ENCODE peak calls at places on chromosomes 6 and 20, in six cellular contexts. E, V, Q, L, Y and U are unnamed samples.

GRCh38 chr20:33654680-33655161 is 7.4 kb upstream of the C20orf144 start:
- DNase-seq in E (peak), V (peak), Q (no peak), L (no peak), Y (no peak), U (no peak)

GRCh38 chr20:17885544-17885943 is 83.0 kb downstream of the SNX5 start:
- DNase-seq in E (no peak), V (no peak), Q (no peak), L (no peak), Y (no peak), U (no peak)

GRCh38 chr6:23357185-23357745 is 768.8 kb upstream of the NRSN1 start:
- DNase-seq in E (no peak), V (no peak), Q (no peak), L (no peak), Y (no peak), U (no peak)

GRCh38 chr6:128252293-128253176 is 267.9 kb downstream of the PTPRK start:
- DNase-seq in E (no peak), V (no peak), Q (no peak), L (no peak), Y (no peak), U (no peak)

GRCh38 chr6:166167801-166168615 is at the start of gene TBXT:
- DNase-seq in E (peak), V (no peak), Q (no peak), L (no peak), Y (no peak), U (no peak)

GRCh38 chr6:51432481-51432880 is 613.8 kb downstream of the TFAP2B start:
- DNase-seq in E (no peak), V (no peak), Q (no peak), L (no peak), Y (peak), U (no peak)

GRCh38 chr20:49684335-49684997 is 29.2 kb downstream of the B4GALT5 start:
- DNase-seq in E (no peak), V (no peak), Q (no peak), L (no peak), Y (no peak), U (no peak)

GRCh38 chr20:50089787-50090177 is 23.2 kb downstream of the UBE2V1 start:
- DNase-seq in E (no peak), V (no peak), Q (no peak), L (no peak), Y (no peak), U (no peak)

GRCh38 chr6:169382735-169383134 is 129.1 kb upstream of the THBS2 start:
- DNase-seq in E (no peak), V (no peak), Q (no peak), L (no peak), Y (no peak), U (no peak)

GRCh38 chr6:70371454-70372105 is 41.7 kb upstream of the FAM135A start:
- DNase-seq in E (peak), V (no peak), Q (no peak), L (no peak), Y (peak), U (no peak)

GRCh38 chr20:9617062-9617461 is 102.7 kb downstream of the LAMP5 start:
- DNase-seq in E (peak), V (peak), Q (peak), L (peak), Y (peak), U (peak)

GRCh38 chr20:18717062-18717461 is 96.5 kb upstream of the SCP2D1 start:
- DNase-seq in E (peak), V (no peak), Q (no peak), L (no peak), Y (no peak), U (no peak)

GRCh38 chr6:44593539-44593944 is 206.0 kb downstream of the CDC5L start:
- DNase-seq in E (peak), V (no peak), Q (no peak), L (peak), Y (peak), U (no peak)

GRCh38 chr6:126167726-126168125 is 172.2 kb upstream of the CENPW start:
- DNase-seq in E (no peak), V (no peak), Q (no peak), L (no peak), Y (no peak), U (no peak)

GRCh38 chr6:93040375-93040774 is 379.0 kb downstream of the EPHA7 start:
- DNase-seq in E (no peak), V (no peak), Q (no peak), L (no peak), Y (no peak), U (no peak)

GRCh38 chr6:158715330-158716311 is 65.8 kb downstream of the SYTL3 start:
- DNase-seq in E (no peak), V (no peak), Q (no peak), L (no peak), Y (no peak), U (no peak)